ENCODE peak calls at places on chromosomes 16 and 17, in seven cellular contexts. N, X, O, J, B, A and Z are unnamed samples.

GRCh38 chr17:73650147-73650546 is 5.9 kb upstream of the SDK2 start:
- DNase-seq in N (no peak), X (peak), O (peak), J (no peak), B (no peak), A (peak), Z (no peak)

GRCh38 chr17:50443492-50444051 is 17.6 kb downstream of the ACSF2 start:
- DNase-seq in N (no peak), X (peak), O (no peak), J (no peak), B (no peak), A (no peak), Z (no peak)

GRCh38 chr17:47204722-47205418 is 4.3 kb upstream of the MYL4 start:
- DNase-seq in N (no peak), X (no peak), O (peak), J (peak), B (peak), A (no peak), Z (no peak)

GRCh38 chr17:83203472-83204221 is 124.2 kb downstream of the METRNL start:
- DNase-seq in N (no peak), X (peak), O (no peak), J (no peak), B (no peak), A (no peak), Z (peak)

GRCh38 chr16:67884-68789 is 4.3 kb downstream of the RHBDF1 start:
- DNase-seq in N (no peak), X (peak), O (no peak), J (no peak), B (no peak), A (no peak), Z (no peak)

GRCh38 chr17:49403514-49404289 is 11.0 kb downstream of the PHB1 start:
- DNase-seq in N (no peak), X (no peak), O (no peak), J (no peak), B (no peak), A (no peak), Z (no peak)

GRCh38 chr17:27848941-27849340 is 44.2 kb downstream of the LYRM9 start:
- DNase-seq in N (no peak), X (no peak), O (peak), J (no peak), B (no peak), A (no peak), Z (no peak)

GRCh38 chr17:48997103-48997826 is at the start of gene IGF2BP1:
- DNase-seq in N (no peak), X (peak), O (no peak), J (no peak), B (no peak), A (peak), Z (no peak)

GRCh38 chr17:77193653-77194052 is 52.9 kb downstream of the SEC14L1 start:
- DNase-seq in N (no peak), X (no peak), O (no peak), J (no peak), B (no peak), A (no peak), Z (no peak)